ENCODE peak calls at places on chromosomes 2 and 18, in seven cellular contexts. Q, P, X, W, I, M and T are unnamed samples.

GRCh38 chr2:100290718-100291151 is 31.6 kb downstream of the LONRF2 start:
- DNase-seq in Q (no peak), P (no peak), X (no peak), W (no peak), I (no peak), M (no peak), T (no peak)

GRCh38 chr2:222939979-222940378 is 79.1 kb downstream of the ACSL3 start:
- DNase-seq in Q (no peak), P (no peak), X (no peak), W (no peak), I (no peak), M (no peak), T (no peak)

GRCh38 chr2:21966139-21966538 is 842.4 kb downstream of the TDRD15 start:
- DNase-seq in Q (no peak), P (no peak), X (no peak), W (no peak), I (no peak), M (no peak), T (no peak)

GRCh38 chr2:35080231-35080905 is 1275.2 kb upstream of the CRIM1 start:
- DNase-seq in Q (no peak), P (peak; percentile 37), X (no peak), W (no peak), I (no peak), M (no peak), T (no peak)

GRCh38 chr2:60926751-60927568 is 45.6 kb downstream of the REL start:
- DNase-seq in Q (no peak), P (peak; percentile 24), X (no peak), W (no peak), I (no peak), M (no peak), T (no peak)

GRCh38 chr18:37484893-37485834 is 80.4 kb downstream of the CELF4 start:
- DNase-seq in Q (no peak), P (peak; percentile 32), X (no peak), W (no peak), I (no peak), M (no peak), T (peak; percentile 50)

GRCh38 chr18:7902399-7902839 is 335.3 kb downstream of the PTPRM start:
- DNase-seq in Q (peak; percentile 51), P (no peak), X (no peak), W (no peak), I (no peak), M (no peak), T (peak; percentile 54)

GRCh38 chr2:729363-729762 is 52.2 kb upstream of the TMEM18 start:
- DNase-seq in Q (no peak), P (no peak), X (no peak), W (no peak), I (no peak), M (no peak), T (no peak)

GRCh38 chr2:167069855-167070254 is 181.6 kb downstream of the XIRP2 start:
- DNase-seq in Q (no peak), P (peak; percentile 84), X (no peak), W (no peak), I (no peak), M (no peak), T (no peak)

GRCh38 chr2:46803911-46804670 is 111.5 kb downstream of the MCFD2 start:
- DNase-seq in Q (no peak), P (peak; percentile 91), X (no peak), W (no peak), I (no peak), M (no peak), T (no peak)

GRCh38 chr18:76348267-76349066 is 146.6 kb downstream of the ZNF516 start:
- DNase-seq in Q (no peak), P (peak; percentile 0), X (no peak), W (no peak), I (no peak), M (no peak), T (no peak)

GRCh38 chr2:182763311-182763912 is 47.4 kb downstream of the DNAJC10 start:
- DNase-seq in Q (no peak), P (peak; percentile 30), X (no peak), W (no peak), I (peak; percentile 15), M (no peak), T (no peak)

GRCh38 chr2:69947078-69947801 is 14.2 kb downstream of the ASPRV1 start:
- DNase-seq in Q (no peak), P (peak; percentile 34), X (no peak), W (no peak), I (no peak), M (no peak), T (no peak)

GRCh38 chr2:26327291-26328272 is 18.4 kb upstream of the SELENOI start:
- DNase-seq in Q (no peak), P (no peak), X (no peak), W (no peak), I (no peak), M (no peak), T (no peak)

GRCh38 chr2:180202591-180202990 is 195.5 kb upstream of the CWC22 start:
- DNase-seq in Q (no peak), P (no peak), X (no peak), W (no peak), I (peak; percentile 5), M (peak; percentile 6), T (no peak)

GRCh38 chr2:219446101-219446504 is 11.5 kb downstream of the SPEG start:
- DNase-seq in Q (peak; percentile 58), P (no peak), X (peak; percentile 71), W (no peak), I (no peak), M (no peak), T (no peak)

GRCh38 chr2:71299507-71299906 is 32.1 kb upstream of the ZNF638 start:
- DNase-seq in Q (no peak), P (peak; percentile 14), X (no peak), W (no peak), I (no peak), M (no peak), T (no peak)

GRCh38 chr2:155630760-155631159 is 701.8 kb downstream of the NR4A2 start:
- DNase-seq in Q (no peak), P (no peak), X (no peak), W (no peak), I (no peak), M (no peak), T (no peak)

GRCh38 chr2:121255363-121255762 is 29.6 kb downstream of the TFCP2L1 start:
- DNase-seq in Q (no peak), P (no peak), X (no peak), W (no peak), I (no peak), M (no peak), T (no peak)

GRCh38 chr2:216677439-216678097 is 17.8 kb downstream of the IGFBP5 start:
- DNase-seq in Q (no peak), P (peak; percentile 78), X (no peak), W (no peak), I (no peak), M (no peak), T (no peak)
- H3K27me3 ChIP-seq in Q (no peaks in the 10 kb centered on the region), P (peaks cover 7% of the 10 kb centered on the region), X (no peaks in the 10 kb centered on the region), W (no peaks in the 10 kb centered on the region), I (no peaks in the 10 kb centered on the region), M (no peaks in the 10 kb centered on the region), T (no peaks in the 10 kb centered on the region)

DNA sequence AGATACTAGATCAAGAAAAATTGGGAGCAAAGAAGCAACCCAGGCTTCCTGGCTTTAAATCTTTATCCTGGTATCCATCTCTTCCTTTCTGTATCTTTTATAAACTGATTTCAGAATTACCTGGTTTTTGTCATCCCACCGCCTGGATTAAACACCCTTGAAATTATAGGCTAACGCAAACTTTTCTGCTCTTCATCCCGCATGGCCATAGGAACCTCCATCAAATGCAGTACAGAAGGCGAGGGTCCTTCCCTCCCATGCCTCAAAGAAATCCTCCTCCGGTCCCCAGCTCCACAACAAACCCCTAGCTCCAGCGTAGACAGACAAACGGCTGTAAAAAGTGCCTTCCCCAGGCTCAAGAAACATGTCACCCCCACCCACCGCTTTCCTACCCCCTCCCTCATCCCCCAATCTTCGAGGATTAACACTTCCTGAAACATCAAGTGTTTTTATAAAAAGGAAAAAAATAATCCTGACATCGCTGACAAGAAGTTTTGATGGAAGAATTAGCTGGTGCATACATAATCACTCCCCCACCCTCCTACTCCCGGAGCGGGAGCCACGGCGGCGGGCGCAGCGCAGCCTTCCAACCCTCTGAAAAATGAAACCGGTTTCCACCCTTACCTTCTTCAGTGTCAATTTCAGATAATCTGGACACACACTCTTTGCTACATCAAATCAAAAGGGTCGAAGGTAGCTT is 7.6 kb downstream of the DLX1 start:
- DNase-seq in Q (no peak), P (no peak), X (no peak), W (no peak), I (no peak), M (no peak), T (no peak)
- H3K27me3 ChIP-seq in Q (peaks cover 6% of the 10 kb centered on the region), P (no peaks in the 10 kb centered on the region), X (peaks cover 100% of the 10 kb centered on the region), W (peaks cover 93% of the 10 kb centered on the region), I (peaks cover 100% of the 10 kb centered on the region), M (peaks cover 96% of the 10 kb centered on the region), T (peaks cover 42% of the 10 kb centered on the region)

GRCh38 chr2:102522890-102523289 is 49.9 kb downstream of the SLC9A4 start:
- DNase-seq in Q (no peak), P (no peak), X (no peak), W (no peak), I (no peak), M (no peak), T (no peak)
- H3K27me3 ChIP-seq in Q (no peaks in the 10 kb centered on the region), P (peaks cover 13% of the 10 kb centered on the region), X (no peaks in the 10 kb centered on the region), W (no peaks in the 10 kb centered on the region), I (no peaks in the 10 kb centered on the region), M (no peaks in the 10 kb centered on the region), T (no peaks in the 10 kb centered on the region)

GRCh38 chr18:31876707-31877106 is 66.2 kb downstream of the TRAPPC8 start:
- DNase-seq in Q (no peak), P (peak; percentile 39), X (no peak), W (no peak), I (no peak), M (no peak), T (no peak)

GRCh38 chr18:31878358-31878757 is 64.6 kb downstream of the TRAPPC8 start:
- DNase-seq in Q (no peak), P (no peak), X (no peak), W (no peak), I (no peak), M (no peak), T (no peak)

GRCh38 chr18:31877900-31878299 is 65.0 kb downstream of the TRAPPC8 start:
- DNase-seq in Q (no peak), P (no peak), X (no peak), W (no peak), I (no peak), M (no peak), T (no peak)

GRCh38 chr18:31875301-31875700 is 67.6 kb downstream of the TRAPPC8 start:
- DNase-seq in Q (no peak), P (no peak), X (no peak), W (no peak), I (no peak), M (no peak), T (no peak)

GRCh38 chr18:31880186-31880898 is 62.6 kb downstream of the TRAPPC8 start:
- DNase-seq in Q (no peak), P (no peak), X (no peak), W (no peak), I (no peak), M (no peak), T (no peak)
- H3K27me3 ChIP-seq in Q (no peaks in the 10 kb centered on the region), P (no peaks in the 10 kb centered on the region), X (no peaks in the 10 kb centered on the region), W (no peaks in the 10 kb centered on the region), I (no peaks in the 10 kb centered on the region), M (no peaks in the 10 kb centered on the region), T (no peaks in the 10 kb centered on the region)

GRCh38 chr2:172098650-172099471 is 3.8 kb downstream of the DLX2 start:
- DNase-seq in Q (peak; percentile 68), P (peak; percentile 73), X (no peak), W (no peak), I (no peak), M (no peak), T (peak; percentile 61)
- H3K27me3 ChIP-seq in Q (no peaks in the 10 kb centered on the region), P (no peaks in the 10 kb centered on the region), X (peaks cover 100% of the 10 kb centered on the region), W (peaks cover 89% of the 10 kb centered on the region), I (peaks cover 100% of the 10 kb centered on the region), M (peaks cover 91% of the 10 kb centered on the region), T (peaks cover 91% of the 10 kb centered on the region)